ENCODE peak calls at places on chromosomes 16 and 17, in seven cellular contexts. One of them, this sample, is unnamed.

GRCh38 chr17:62652251-62653001 is 25.0 kb downstream of the MRC2 start:
- DNase-seq in fibroblast of pulmonary artery: peak
- DNase-seq in stomach: peak
- DNase-seq in A549: peak
- DNase-seq in lower lobe of right lung: peak
- DNase-seq in SK-N-SH: peak
- DNase-seq in PC-3: peak
- DNase-seq in this sample: peak

GRCh38 chr16:62190426-62190825 is 154.2 kb upstream of the CDH8 start:
- DNase-seq in A549: no peak
- DNase-seq in lower lobe of right lung: no peak
- DNase-seq in stomach: no peak
- DNase-seq in fibroblast of pulmonary artery: no peak
- DNase-seq in SK-N-SH: peak
- DNase-seq in PC-3: peak
- DNase-seq in this sample: peak

GRCh38 chr17:63997341-63998048 is 656 bp upstream of the PRR29 start:
- DNase-seq in A549: no peak
- DNase-seq in stomach: no peak
- DNase-seq in PC-3: no peak
- DNase-seq in SK-N-SH: peak
- DNase-seq in fibroblast of pulmonary artery: no peak
- DNase-seq in lower lobe of right lung: peak
- DNase-seq in this sample: no peak

GRCh38 chr17:74825952-74826713 is 33.6 kb downstream of the GRIN2C start:
- DNase-seq in stomach: no peak
- DNase-seq in lower lobe of right lung: no peak
- DNase-seq in fibroblast of pulmonary artery: no peak
- DNase-seq in SK-N-SH: no peak
- DNase-seq in A549: no peak
- DNase-seq in PC-3: no peak
- DNase-seq in this sample: no peak

GRCh38 chr16:58048914-58049696 is 23.6 kb downstream of the MMP15 start:
- DNase-seq in SK-N-SH: no peak
- DNase-seq in PC-3: no peak
- DNase-seq in fibroblast of pulmonary artery: no peak
- DNase-seq in stomach: no peak
- DNase-seq in lower lobe of right lung: no peak
- DNase-seq in A549: no peak
- DNase-seq in this sample: no peak

GRCh38 chr17:55436224-55437164 is 14.9 kb upstream of the MMD start:
- DNase-seq in SK-N-SH: peak
- DNase-seq in lower lobe of right lung: no peak
- DNase-seq in fibroblast of pulmonary artery: no peak
- DNase-seq in A549: no peak
- DNase-seq in stomach: no peak
- DNase-seq in PC-3: peak
- DNase-seq in this sample: peak

GRCh38 chr16:12976936-12977335 is 75.5 kb downstream of the SHISA9 start:
- DNase-seq in stomach: no peak
- DNase-seq in SK-N-SH: no peak
- DNase-seq in fibroblast of pulmonary artery: no peak
- DNase-seq in PC-3: no peak
- DNase-seq in A549: no peak
- DNase-seq in lower lobe of right lung: no peak
- DNase-seq in this sample: no peak

GRCh38 chr16:89574681-89575246 is 794 bp upstream of the CPNE7 start:
- DNase-seq in PC-3: peak
- DNase-seq in A549: peak
- DNase-seq in lower lobe of right lung: peak
- DNase-seq in fibroblast of pulmonary artery: peak
- DNase-seq in SK-N-SH: no peak
- DNase-seq in stomach: peak
- DNase-seq in this sample: peak

GRCh38 chr17:79801156-79802038 is 4.5 kb upstream of the CBX8 start:
- DNase-seq in PC-3: peak
- DNase-seq in fibroblast of pulmonary artery: no peak
- DNase-seq in stomach: peak
- DNase-seq in lower lobe of right lung: no peak
- DNase-seq in A549: no peak
- DNase-seq in SK-N-SH: no peak
- DNase-seq in this sample: peak

DNA sequence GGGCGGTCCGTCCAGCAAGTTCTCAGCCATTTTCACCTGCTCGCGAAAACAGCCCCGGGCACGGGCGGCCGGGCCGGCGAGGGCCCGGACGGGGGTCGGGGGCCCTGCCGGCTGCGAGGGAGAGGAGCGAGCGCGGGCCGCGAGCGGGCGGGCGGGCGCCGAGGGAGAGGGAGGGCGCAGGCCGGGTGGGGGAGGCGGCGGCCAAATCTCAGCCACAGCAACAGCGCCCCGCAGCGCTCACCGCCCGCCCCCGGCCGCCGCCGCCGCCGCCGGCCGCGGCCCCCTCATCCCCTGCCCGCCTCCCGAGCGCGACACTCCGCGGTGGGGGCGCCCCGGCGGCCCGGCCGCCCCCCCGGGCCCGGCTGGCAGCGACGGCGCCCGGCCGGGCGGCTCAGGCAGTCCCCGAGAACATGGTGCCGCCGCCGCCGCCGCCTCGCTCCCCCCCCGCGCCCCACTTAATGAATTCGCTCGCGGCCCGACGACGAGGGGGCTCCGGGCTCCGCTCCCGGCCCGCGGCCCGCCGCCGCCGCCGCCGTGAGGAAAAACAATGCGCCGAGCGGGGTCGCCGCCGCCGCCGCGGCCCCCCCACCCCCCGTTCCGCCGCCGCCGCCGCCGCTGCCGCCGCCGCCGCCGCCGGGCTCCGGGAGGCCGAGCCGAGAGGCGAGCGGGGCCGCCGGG is 487 bp downstream of the CREBBP start:
- DNase-seq in fibroblast of pulmonary artery: peak
- DNase-seq in lower lobe of right lung: peak
- DNase-seq in SK-N-SH: peak
- DNase-seq in PC-3: peak
- DNase-seq in stomach: peak
- DNase-seq in A549: peak
- DNase-seq in this sample: peak
- TF ChIP-seq CTCF in fibroblast of pulmonary artery: no peak
- TF ChIP-seq CTCF in lower lobe of right lung: no peak
- TF ChIP-seq CTCF in SK-N-SH: no peak
- TF ChIP-seq CTCF in PC-3: no peak
- TF ChIP-seq CTCF in stomach: no peak
- TF ChIP-seq CTCF in A549: peak
- TF ChIP-seq CTCF in this sample: peak

GRCh38 chr17:82204831-82205719 is 7.6 kb downstream of the CCDC57 start:
- DNase-seq in PC-3: peak
- DNase-seq in A549: peak
- DNase-seq in fibroblast of pulmonary artery: peak
- DNase-seq in stomach: no peak
- DNase-seq in lower lobe of right lung: no peak
- DNase-seq in SK-N-SH: peak
- DNase-seq in this sample: peak
- H3K4me3 ChIP-seq in PC-3: peak
- H3K4me3 ChIP-seq in A549: no peak
- H3K4me3 ChIP-seq in fibroblast of pulmonary artery: no peak
- H3K4me3 ChIP-seq in stomach: no peak
- H3K4me3 ChIP-seq in lower lobe of right lung: no peak
- H3K4me3 ChIP-seq in SK-N-SH: peak
- H3K4me3 ChIP-seq in this sample: no peak

GRCh38 chr16:69073181-69073669 is 32.2 kb upstream of the HAS3 start:
- DNase-seq in A549: peak
- DNase-seq in PC-3: peak
- DNase-seq in fibroblast of pulmonary artery: peak
- DNase-seq in stomach: no peak
- DNase-seq in lower lobe of right lung: no peak
- DNase-seq in SK-N-SH: no peak
- DNase-seq in this sample: peak
- TF ChIP-seq CTCF in A549: no peak
- TF ChIP-seq CTCF in PC-3: no peak
- TF ChIP-seq CTCF in fibroblast of pulmonary artery: no peak
- TF ChIP-seq CTCF in stomach: no peak
- TF ChIP-seq CTCF in lower lobe of right lung: no peak
- TF ChIP-seq CTCF in SK-N-SH: no peak
- TF ChIP-seq CTCF in this sample: no peak

DNA sequence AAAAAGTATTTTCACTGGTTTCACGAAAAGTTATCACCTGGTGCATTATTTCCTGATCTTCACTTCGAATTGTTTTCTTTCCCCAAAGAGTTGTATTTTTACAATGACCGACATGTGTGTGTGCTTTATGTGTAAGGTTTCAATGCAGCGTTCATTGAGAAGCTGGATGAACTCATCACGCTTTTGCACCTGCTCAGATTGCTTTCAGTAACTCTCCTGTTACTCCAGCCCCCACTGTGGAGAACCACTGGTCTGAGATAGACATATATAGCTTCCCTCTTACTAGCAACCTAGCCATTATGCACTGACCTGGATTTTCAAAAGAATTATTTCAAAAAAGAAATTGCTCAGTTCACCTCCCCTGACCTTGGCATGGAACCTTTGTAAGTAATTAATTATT is 178.3 kb upstream of the CHMP6 start:
- DNase-seq in stomach: no peak
- DNase-seq in PC-3: no peak
- DNase-seq in A549: no peak
- DNase-seq in SK-N-SH: no peak
- DNase-seq in fibroblast of pulmonary artery: no peak
- DNase-seq in lower lobe of right lung: no peak
- DNase-seq in this sample: no peak
- H3K4me3 ChIP-seq in stomach: no peak
- H3K4me3 ChIP-seq in PC-3: no peak
- H3K4me3 ChIP-seq in A549: no peak
- H3K4me3 ChIP-seq in SK-N-SH: no peak
- H3K4me3 ChIP-seq in fibroblast of pulmonary artery: no peak
- H3K4me3 ChIP-seq in lower lobe of right lung: no peak
- H3K4me3 ChIP-seq in this sample: no peak

DNA sequence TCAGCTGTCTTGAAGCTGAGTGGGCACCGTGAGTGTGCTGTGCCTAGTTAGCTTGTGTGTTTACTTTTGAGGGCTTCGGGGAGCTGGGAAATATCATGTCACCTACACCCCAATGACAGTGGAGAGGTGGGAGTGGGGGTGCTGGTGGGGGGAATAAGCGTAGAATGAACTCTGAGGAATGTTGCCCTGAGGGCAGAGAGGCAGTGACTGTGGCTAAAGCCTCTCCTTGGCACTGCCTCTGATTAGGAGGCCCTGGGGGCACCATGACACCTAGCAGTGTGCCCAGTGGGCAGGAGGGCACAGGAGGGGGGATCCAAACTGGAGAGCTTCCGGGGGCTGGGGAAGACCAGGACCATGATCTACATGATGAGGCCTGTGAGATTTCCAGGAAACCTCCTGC is 24.8 kb downstream of the CACNA1G start:
- DNase-seq in fibroblast of pulmonary artery: no peak
- DNase-seq in stomach: no peak
- DNase-seq in SK-N-SH: no peak
- DNase-seq in PC-3: no peak
- DNase-seq in lower lobe of right lung: no peak
- DNase-seq in A549: no peak
- DNase-seq in this sample: peak
- TF ChIP-seq CTCF in fibroblast of pulmonary artery: no peak
- TF ChIP-seq CTCF in stomach: no peak
- TF ChIP-seq CTCF in SK-N-SH: no peak
- TF ChIP-seq CTCF in PC-3: no peak
- TF ChIP-seq CTCF in lower lobe of right lung: no peak
- TF ChIP-seq CTCF in A549: no peak
- TF ChIP-seq CTCF in this sample: no peak

DNA sequence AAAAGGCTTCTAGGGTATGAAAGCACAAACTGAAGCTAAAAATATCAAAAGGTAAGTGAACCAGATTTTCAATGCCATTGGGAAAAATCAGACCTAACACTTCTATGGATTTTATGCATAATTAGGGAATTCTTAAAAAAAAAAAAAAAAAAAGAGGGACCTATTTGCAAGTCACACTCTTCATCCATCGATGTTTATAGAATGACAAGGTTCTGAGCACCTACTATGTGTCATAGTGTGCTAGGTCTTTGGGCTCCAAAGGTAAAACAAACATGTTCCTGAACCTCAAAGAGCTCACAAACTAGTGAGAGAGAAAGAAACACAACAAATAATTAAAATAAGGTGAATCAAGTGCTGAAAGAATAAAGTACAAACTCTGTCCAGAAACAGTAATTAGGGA is 1.9 kb downstream of the HEATR6 start:
- DNase-seq in SK-N-SH: no peak
- DNase-seq in A549: no peak
- DNase-seq in stomach: no peak
- DNase-seq in lower lobe of right lung: no peak
- DNase-seq in fibroblast of pulmonary artery: no peak
- DNase-seq in PC-3: no peak
- DNase-seq in this sample: no peak
- H3K4me3 ChIP-seq in SK-N-SH: no peak
- H3K4me3 ChIP-seq in A549: no peak
- H3K4me3 ChIP-seq in stomach: no peak
- H3K4me3 ChIP-seq in lower lobe of right lung: no peak
- H3K4me3 ChIP-seq in fibroblast of pulmonary artery: peak
- H3K4me3 ChIP-seq in PC-3: peak
- H3K4me3 ChIP-seq in this sample: no peak

GRCh38 chr16:72905581-72905980 is 142.3 kb downstream of the ZFHX3 start:
- DNase-seq in SK-N-SH: no peak
- DNase-seq in stomach: no peak
- DNase-seq in fibroblast of pulmonary artery: peak
- DNase-seq in A549: no peak
- DNase-seq in lower lobe of right lung: no peak
- DNase-seq in PC-3: peak
- DNase-seq in this sample: peak
- TF ChIP-seq CTCF in SK-N-SH: no peak
- TF ChIP-seq CTCF in stomach: no peak
- TF ChIP-seq CTCF in fibroblast of pulmonary artery: no peak
- TF ChIP-seq CTCF in A549: no peak
- TF ChIP-seq CTCF in lower lobe of right lung: no peak
- TF ChIP-seq CTCF in PC-3: no peak
- TF ChIP-seq CTCF in this sample: no peak

This sample was measured in epithelial cell of esophagus.